ENCODE peak calls at places on chromosomes 6 and 20, in nine cellular contexts. One of them, this sample, is unnamed.

GRCh38 chr20:63641792-63642517 is 11.3 kb downstream of the STMN3 start:
- DNase-seq in SK-N-SH: peak; percentile 99
- DNase-seq in stimulated activated CD4-positive, alpha-beta T cell treated with anti-CD3 and anti-CD28 coated beads, TNF-alpha, amount 100 ng/mL, for 1 hour: peak; percentile 98
- DNase-seq in SK-MEL-5: peak; percentile 72
- DNase-seq in fibroblast of the aortic adventitia: peak; percentile 75
- DNase-seq in AML-193: no peak
- DNase-seq in HFF-Myc: no peak
- DNase-seq in ovary: peak; percentile 95
- DNase-seq in MV-4-11: peak; percentile 59
- DNase-seq in this sample: peak; percentile 91

GRCh38 chr20:62367136-62367482 is at the start of gene LAMA5:
- DNase-seq in AML-193: no peak
- DNase-seq in stimulated activated CD4-positive, alpha-beta T cell treated with anti-CD3 and anti-CD28 coated beads, TNF-alpha, amount 100 ng/mL, for 1 hour: no peak
- DNase-seq in SK-MEL-5: peak; percentile 56
- DNase-seq in fibroblast of the aortic adventitia: no peak
- DNase-seq in ovary: no peak
- DNase-seq in MV-4-11: no peak
- DNase-seq in SK-N-SH: peak; percentile 94
- DNase-seq in HFF-Myc: no peak
- DNase-seq in this sample: no peak

GRCh38 chr20:32440069-32440757 is 82.1 kb downstream of the ASXL1 start:
- DNase-seq in stimulated activated CD4-positive, alpha-beta T cell treated with anti-CD3 and anti-CD28 coated beads, TNF-alpha, amount 100 ng/mL, for 1 hour: no peak
- DNase-seq in SK-MEL-5: no peak
- DNase-seq in AML-193: no peak
- DNase-seq in SK-N-SH: no peak
- DNase-seq in HFF-Myc: no peak
- DNase-seq in fibroblast of the aortic adventitia: no peak
- DNase-seq in MV-4-11: no peak
- DNase-seq in ovary: no peak
- DNase-seq in this sample: no peak

GRCh38 chr6:37696220-37696840 is 1.4 kb downstream of the MDGA1 start:
- DNase-seq in fibroblast of the aortic adventitia: peak; percentile 40
- DNase-seq in AML-193: no peak
- DNase-seq in SK-N-SH: peak; percentile 66
- DNase-seq in stimulated activated CD4-positive, alpha-beta T cell treated with anti-CD3 and anti-CD28 coated beads, TNF-alpha, amount 100 ng/mL, for 1 hour: no peak
- DNase-seq in MV-4-11: no peak
- DNase-seq in SK-MEL-5: no peak
- DNase-seq in ovary: peak; percentile 47
- DNase-seq in HFF-Myc: no peak
- DNase-seq in this sample: peak; percentile 16

GRCh38 chr6:31660998-31661866 is 654 bp upstream of the C6orf47 start:
- DNase-seq in fibroblast of the aortic adventitia: peak; percentile 53
- DNase-seq in HFF-Myc: no peak
- DNase-seq in SK-MEL-5: no peak
- DNase-seq in SK-N-SH: no peak
- DNase-seq in stimulated activated CD4-positive, alpha-beta T cell treated with anti-CD3 and anti-CD28 coated beads, TNF-alpha, amount 100 ng/mL, for 1 hour: no peak
- DNase-seq in AML-193: no peak
- DNase-seq in ovary: no peak
- DNase-seq in MV-4-11: peak; percentile 58
- DNase-seq in this sample: no peak

GRCh38 chr6:167699141-167700036 is 127.3 kb upstream of the AFDN start:
- DNase-seq in HFF-Myc: no peak
- DNase-seq in ovary: peak; percentile 59
- DNase-seq in fibroblast of the aortic adventitia: peak; percentile 7
- DNase-seq in stimulated activated CD4-positive, alpha-beta T cell treated with anti-CD3 and anti-CD28 coated beads, TNF-alpha, amount 100 ng/mL, for 1 hour: no peak
- DNase-seq in AML-193: peak; percentile 84
- DNase-seq in MV-4-11: peak; percentile 95
- DNase-seq in SK-N-SH: no peak
- DNase-seq in SK-MEL-5: no peak
- DNase-seq in this sample: peak; percentile 85

GRCh38 chr6:1554881-1555569 is 54.7 kb upstream of the FOXC1 start:
- DNase-seq in SK-MEL-5: peak; percentile 56
- DNase-seq in MV-4-11: peak; percentile 64
- DNase-seq in AML-193: no peak
- DNase-seq in fibroblast of the aortic adventitia: peak; percentile 68
- DNase-seq in ovary: peak; percentile 89
- DNase-seq in stimulated activated CD4-positive, alpha-beta T cell treated with anti-CD3 and anti-CD28 coated beads, TNF-alpha, amount 100 ng/mL, for 1 hour: no peak
- DNase-seq in SK-N-SH: peak; percentile 77
- DNase-seq in HFF-Myc: no peak
- DNase-seq in this sample: peak; percentile 68

GRCh38 chr6:5781966-5782556 is 224.7 kb downstream of the NRN1 start:
- DNase-seq in SK-N-SH: no peak
- DNase-seq in HFF-Myc: no peak
- DNase-seq in AML-193: no peak
- DNase-seq in SK-MEL-5: no peak
- DNase-seq in ovary: no peak
- DNase-seq in fibroblast of the aortic adventitia: no peak
- DNase-seq in MV-4-11: no peak
- DNase-seq in stimulated activated CD4-positive, alpha-beta T cell treated with anti-CD3 and anti-CD28 coated beads, TNF-alpha, amount 100 ng/mL, for 1 hour: no peak
- DNase-seq in this sample: no peak

GRCh38 chr6:16544006-16544405 is 217.3 kb downstream of the ATXN1 start:
- DNase-seq in ovary: no peak
- DNase-seq in SK-N-SH: no peak
- DNase-seq in AML-193: no peak
- DNase-seq in SK-MEL-5: no peak
- DNase-seq in stimulated activated CD4-positive, alpha-beta T cell treated with anti-CD3 and anti-CD28 coated beads, TNF-alpha, amount 100 ng/mL, for 1 hour: no peak
- DNase-seq in HFF-Myc: no peak
- DNase-seq in MV-4-11: no peak
- DNase-seq in fibroblast of the aortic adventitia: no peak
- DNase-seq in this sample: peak; percentile 85

GRCh38 chr6:89495961-89496535 is 63.1 kb downstream of the ANKRD6 start:
- DNase-seq in HFF-Myc: no peak
- DNase-seq in SK-N-SH: peak; percentile 31
- DNase-seq in stimulated activated CD4-positive, alpha-beta T cell treated with anti-CD3 and anti-CD28 coated beads, TNF-alpha, amount 100 ng/mL, for 1 hour: no peak
- DNase-seq in ovary: no peak
- DNase-seq in fibroblast of the aortic adventitia: no peak
- DNase-seq in AML-193: no peak
- DNase-seq in MV-4-11: no peak
- DNase-seq in SK-MEL-5: no peak
- DNase-seq in this sample: no peak

GRCh38 chr6:15077006-15077405 is 168.9 kb upstream of the JARID2 start:
- DNase-seq in SK-N-SH: no peak
- DNase-seq in SK-MEL-5: no peak
- DNase-seq in ovary: no peak
- DNase-seq in AML-193: no peak
- DNase-seq in HFF-Myc: no peak
- DNase-seq in stimulated activated CD4-positive, alpha-beta T cell treated with anti-CD3 and anti-CD28 coated beads, TNF-alpha, amount 100 ng/mL, for 1 hour: no peak
- DNase-seq in MV-4-11: no peak
- DNase-seq in fibroblast of the aortic adventitia: no peak
- DNase-seq in this sample: no peak

GRCh38 chr6:139536751-139537617 is 162.5 kb upstream of the CITED2 start:
- DNase-seq in SK-MEL-5: no peak
- DNase-seq in fibroblast of the aortic adventitia: no peak
- DNase-seq in SK-N-SH: no peak
- DNase-seq in ovary: no peak
- DNase-seq in HFF-Myc: no peak
- DNase-seq in stimulated activated CD4-positive, alpha-beta T cell treated with anti-CD3 and anti-CD28 coated beads, TNF-alpha, amount 100 ng/mL, for 1 hour: no peak
- DNase-seq in MV-4-11: no peak
- DNase-seq in AML-193: no peak
- DNase-seq in this sample: no peak

GRCh38 chr6:107116328-107116892 is 1.1 kb upstream of the BEND3 start:
- DNase-seq in AML-193: no peak
- DNase-seq in SK-MEL-5: peak; percentile 51
- DNase-seq in HFF-Myc: no peak
- DNase-seq in stimulated activated CD4-positive, alpha-beta T cell treated with anti-CD3 and anti-CD28 coated beads, TNF-alpha, amount 100 ng/mL, for 1 hour: no peak
- DNase-seq in ovary: no peak
- DNase-seq in MV-4-11: peak; percentile 77
- DNase-seq in fibroblast of the aortic adventitia: no peak
- DNase-seq in SK-N-SH: peak; percentile 51
- DNase-seq in this sample: no peak